ENCODE peak calls at places on chromosomes 7 and 10, in four cellular contexts. Q is heart left ventricle; U is OCI-LY7; E is CD8-positive, alpha-beta memory T cell. F is an unnamed sample. For H3K4me1, the result is how much of the 10 kb centered on the place peaks cover.

GRCh38 chr7:127786184-127786583 is 134.2 kb downstream of the SND1 start:
- DNase-seq in E (no peak), Q (no peak), U (no peak), F (no peak)

GRCh38 chr7:80851896-80852476 is 66.9 kb downstream of the SEMA3C start:
- DNase-seq in E (no peak), Q (no peak), U (no peak), F (no peak)

GRCh38 chr10:137031-137430 is 1.8 kb downstream of the ZMYND11 start:
- DNase-seq in U (peak), E (peak), Q (no peak), F (no peak)

GRCh38 chr10:20110435-20111119 is 294.3 kb downstream of the PLXDC2 start:
- DNase-seq in Q (no peak), E (no peak), U (no peak), F (no peak)

GRCh38 chr7:146606628-146607027 is 490.0 kb downstream of the CNTNAP2 start:
- DNase-seq in Q (no peak), U (no peak), E (no peak), F (no peak)

GRCh38 chr10:61397175-61397986 is 55.8 kb downstream of the TMEM26 start:
- DNase-seq in Q (no peak), E (no peak), U (peak), F (no peak)

GRCh38 chr10:126640391-126640790 is 30.1 kb downstream of the C10orf90 start:
- DNase-seq in Q (no peak), E (no peak), U (no peak), F (no peak)

GRCh38 chr7:155756322-155756721 is 55.9 kb downstream of the SHH start:
- DNase-seq in U (no peak), Q (no peak), E (no peak), F (no peak)

GRCh38 chr10:43340619-43341018 is 30.8 kb upstream of the FXYD4 start:
- DNase-seq in E (no peak), U (no peak), Q (no peak), F (no peak)

GRCh38 chr7:33743594-33743993 is 161.7 kb upstream of the BMPER start:
- DNase-seq in Q (no peak), U (no peak), E (no peak), F (no peak)

GRCh38 chr10:110167149-110167548 is 40.3 kb upstream of the MXI1 start:
- DNase-seq in U (no peak), Q (no peak), E (no peak), F (no peak)

GRCh38 chr7:147916573-147916972 is 674.0 kb upstream of the C7orf33 start:
- DNase-seq in E (no peak), Q (no peak), U (no peak), F (no peak)

GRCh38 chr7:104275900-104276299 is 52.5 kb upstream of the LHFPL3 start:
- DNase-seq in E (no peak), U (no peak), Q (no peak), F (no peak)

GRCh38 chr7:29609162-29610030 is 45.8 kb downstream of the PRR15 start:
- DNase-seq in E (no peak), Q (no peak), U (no peak), F (no peak)

GRCh38 chr7:71793251-71793650 is 618.9 kb downstream of the CALN1 start:
- DNase-seq in Q (no peak), U (no peak), E (no peak), F (no peak)

GRCh38 chr7:18829518-18830252 is 287.8 kb downstream of the TWIST1 start:
- DNase-seq in Q (no peak), E (no peak), U (no peak), F (no peak)

GRCh38 chr10:80422221-80422536 is 13.8 kb downstream of the PRXL2A start:
- DNase-seq in Q (no peak), U (no peak), E (no peak), F (no peak)

GRCh38 chr7:36040679-36041078 is 112.4 kb upstream of the EEPD1 start:
- DNase-seq in E (no peak), Q (no peak), U (no peak), F (no peak)

GRCh38 chr10:131968949-131969348 is 12.8 kb downstream of the BNIP3 start:
- DNase-seq in Q (no peak), U (no peak), E (no peak), F (no peak)

GRCh38 chr7:42085531-42085930 is 151.5 kb downstream of the GLI3 start:
- DNase-seq in U (no peak), E (no peak), Q (no peak), F (no peak)

GRCh38 chr10:3782099-3782455 is 2.9 kb downstream of the KLF6 start:
- DNase-seq in U (no peak), E (peak), Q (no peak), F (no peak)

GRCh38 chr7:82442492-82443043 is 1.0 kb downstream of the CACNA2D1 start:
- DNase-seq in U (no peak), Q (peak), E (no peak), F (no peak)

GRCh38 chr10:43383204-43383971 is 12.0 kb downstream of the FXYD4 start:
- DNase-seq in E (no peak), Q (no peak), U (no peak), F (no peak)

GRCh38 chr7:4227105-4228010 is 454.7 kb upstream of the FOXK1 start:
- DNase-seq in Q (no peak), U (no peak), E (no peak), F (no peak)

GRCh38 chr10:13700461-13701144 is 113.8 kb downstream of the PRPF18 start:
- DNase-seq in U (no peak), Q (no peak), E (no peak), F (no peak)

GRCh38 chr7:4641091-4641666 is 40.9 kb upstream of the FOXK1 start:
- DNase-seq in E (peak), Q (no peak), U (no peak), F (no peak)

GRCh38 chr10:15879058-15879457 is 18.8 kb upstream of the MINDY3 start:
- DNase-seq in Q (no peak), U (peak), E (no peak), F (no peak)

GRCh38 chr10:18542832-18543231 is 108.6 kb downstream of the NSUN6 start:
- DNase-seq in E (no peak), U (no peak), Q (no peak), F (no peak)

GRCh38 chr10:18400911-18401260 is 250.5 kb downstream of the NSUN6 start:
- DNase-seq in U (no peak), E (no peak), Q (no peak), F (peak)

GRCh38 chr10:77393821-77394501 is 243.6 kb downstream of the KCNMA1 start:
- DNase-seq in E (no peak), Q (no peak), U (no peak), F (no peak)

GRCh38 chr10:77391605-77392235 is 245.9 kb downstream of the KCNMA1 start:
- DNase-seq in Q (peak), U (peak), E (no peak), F (peak)

GRCh38 chr10:77392236-77392721 is 245.3 kb downstream of the KCNMA1 start:
- DNase-seq in E (no peak), U (no peak), Q (no peak), F (no peak)

GRCh38 chr10:77392851-77393250 is 244.8 kb downstream of the KCNMA1 start:
- DNase-seq in E (no peak), U (no peak), Q (no peak), F (no peak)

DNA sequence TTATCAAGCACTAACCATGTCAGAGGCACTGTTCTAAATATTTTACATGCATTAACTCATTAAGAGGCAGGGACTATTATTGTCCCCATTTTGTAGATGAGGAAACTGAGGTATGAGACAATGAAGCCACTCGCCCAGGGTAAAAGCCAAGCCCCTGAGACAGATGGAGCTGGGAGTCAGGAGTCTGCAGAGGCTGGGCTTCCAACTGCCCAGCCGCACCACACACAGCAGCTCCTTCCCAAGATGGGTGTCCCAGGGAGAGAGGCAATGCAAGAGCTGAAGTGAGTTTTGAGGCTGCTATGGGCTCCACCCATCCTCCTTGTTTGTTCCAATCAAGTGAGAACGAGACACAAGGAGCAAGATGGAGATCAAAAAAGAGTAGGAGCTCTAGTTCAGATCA is 244.2 kb downstream of the KCNMA1 start:
- DNase-seq in E (no peak), Q (no peak), U (no peak), F (no peak)
- H3K4me1 ChIP-seq in E (under half), Q (under half), U (under half), F (under half)

GRCh38 chr7:21185866-21186265 is 242.0 kb upstream of the SP4 start:
- DNase-seq in E (no peak), Q (no peak), U (no peak), F (no peak)
- H3K27ac ChIP-seq in E (no peak), Q (no peak), U (no peak), F (no peak)

GRCh38 chr7:120327054-120327453 is 54.1 kb downstream of the KCND2 start:
- DNase-seq in E (no peak), U (no peak), Q (no peak), F (no peak)
- H3K4me3 ChIP-seq in E (no peak), U (no peak), Q (no peak), F (no peak)

GRCh38 chr10:78291733-78292132 is 258.1 kb downstream of the RPS24 start:
- DNase-seq in U (no peak), Q (no peak), E (no peak), F (no peak)
- H3K4me1 ChIP-seq in U (under half), Q (under half), E (under half), F (under half)